ENCODE peak calls at places on chromosomes 1 and 21, in nine cellular contexts. One of them, this sample, is unnamed.

GRCh38 chr1:168947039-168947438 is 159.5 kb upstream of the ATP1B1 start:
- DNase-seq in EL: no peak
- DNase-seq in RPMI7951: no peak
- DNase-seq in CD8-positive, alpha-beta T cell: no peak
- DNase-seq in NCI-H1092: no peak
- DNase-seq in PC-9: no peak
- DNase-seq in heart right ventricle: no peak
- DNase-seq in naive thymus-derived CD4-positive, alpha-beta T cell: no peak
- DNase-seq in mesenteric fat pad: no peak
- DNase-seq in this sample: no peak

GRCh38 chr1:171254859-171255258 is 6.6 kb downstream of the FMO1 start:
- DNase-seq in EL: peak
- DNase-seq in PC-9: no peak
- DNase-seq in heart right ventricle: no peak
- DNase-seq in NCI-H1092: no peak
- DNase-seq in mesenteric fat pad: no peak
- DNase-seq in naive thymus-derived CD4-positive, alpha-beta T cell: no peak
- DNase-seq in RPMI7951: peak
- DNase-seq in CD8-positive, alpha-beta T cell: no peak
- DNase-seq in this sample: no peak

GRCh38 chr1:27009601-27010197 is 3.0 kb downstream of the TENT5B start:
- DNase-seq in heart right ventricle: peak
- DNase-seq in RPMI7951: no peak
- DNase-seq in PC-9: peak
- DNase-seq in naive thymus-derived CD4-positive, alpha-beta T cell: no peak
- DNase-seq in CD8-positive, alpha-beta T cell: no peak
- DNase-seq in EL: no peak
- DNase-seq in mesenteric fat pad: no peak
- DNase-seq in NCI-H1092: no peak
- DNase-seq in this sample: no peak

GRCh38 chr1:214823311-214824117 is 220.5 kb downstream of the CENPF start:
- DNase-seq in CD8-positive, alpha-beta T cell: no peak
- DNase-seq in RPMI7951: no peak
- DNase-seq in mesenteric fat pad: no peak
- DNase-seq in naive thymus-derived CD4-positive, alpha-beta T cell: no peak
- DNase-seq in heart right ventricle: no peak
- DNase-seq in NCI-H1092: no peak
- DNase-seq in EL: no peak
- DNase-seq in PC-9: no peak
- DNase-seq in this sample: no peak

GRCh38 chr1:239067058-239067457 is 319.3 kb upstream of the CHRM3 start:
- DNase-seq in RPMI7951: no peak
- DNase-seq in PC-9: no peak
- DNase-seq in mesenteric fat pad: no peak
- DNase-seq in heart right ventricle: no peak
- DNase-seq in EL: no peak
- DNase-seq in naive thymus-derived CD4-positive, alpha-beta T cell: no peak
- DNase-seq in NCI-H1092: no peak
- DNase-seq in CD8-positive, alpha-beta T cell: no peak
- DNase-seq in this sample: no peak

GRCh38 chr1:204072951-204073836 is at the start of gene SOX13:
- DNase-seq in naive thymus-derived CD4-positive, alpha-beta T cell: no peak
- DNase-seq in RPMI7951: peak
- DNase-seq in heart right ventricle: peak
- DNase-seq in CD8-positive, alpha-beta T cell: peak
- DNase-seq in PC-9: peak
- DNase-seq in mesenteric fat pad: peak
- DNase-seq in EL: peak
- DNase-seq in NCI-H1092: peak
- DNase-seq in this sample: no peak

GRCh38 chr1:204494281-204495077 is at the start of gene PIK3C2B:
- DNase-seq in NCI-H1092: peak
- DNase-seq in EL: peak
- DNase-seq in CD8-positive, alpha-beta T cell: peak
- DNase-seq in heart right ventricle: peak
- DNase-seq in naive thymus-derived CD4-positive, alpha-beta T cell: peak
- DNase-seq in RPMI7951: peak
- DNase-seq in mesenteric fat pad: peak
- DNase-seq in PC-9: peak
- DNase-seq in this sample: peak

GRCh38 chr1:98102369-98103030 is 181.7 kb upstream of the DPYD start:
- DNase-seq in RPMI7951: no peak
- DNase-seq in heart right ventricle: no peak
- DNase-seq in EL: peak
- DNase-seq in PC-9: no peak
- DNase-seq in naive thymus-derived CD4-positive, alpha-beta T cell: no peak
- DNase-seq in CD8-positive, alpha-beta T cell: no peak
- DNase-seq in mesenteric fat pad: no peak
- DNase-seq in NCI-H1092: no peak
- DNase-seq in this sample: no peak

GRCh38 chr21:44445413-44445812 is 9.9 kb upstream of the LRRC3 start:
- DNase-seq in RPMI7951: no peak
- DNase-seq in heart right ventricle: no peak
- DNase-seq in naive thymus-derived CD4-positive, alpha-beta T cell: no peak
- DNase-seq in mesenteric fat pad: no peak
- DNase-seq in NCI-H1092: no peak
- DNase-seq in CD8-positive, alpha-beta T cell: no peak
- DNase-seq in EL: no peak
- DNase-seq in PC-9: no peak
- DNase-seq in this sample: no peak

This sample was measured in naive B cell.